ENCODE peak calls at places on chromosomes 13 and 19, in seven cellular contexts. One of them, this sample, is unnamed.

GRCh38 chr13:93226623-93227279 is at the start of gene GPC6:
- DNase-seq in OCI-LY7: no peak
- DNase-seq in right lobe of liver: peak
- DNase-seq in cardiac fibroblast: peak
- DNase-seq in left ventricle myocardium inferior: no peak
- DNase-seq in mucosa of descending colon: no peak
- DNase-seq in heart left ventricle: no peak
- DNase-seq in this sample: peak

GRCh38 chr13:66660013-66660804 is 569.9 kb downstream of the PCDH9 start:
- DNase-seq in OCI-LY7: peak
- DNase-seq in mucosa of descending colon: no peak
- DNase-seq in right lobe of liver: no peak
- DNase-seq in heart left ventricle: no peak
- DNase-seq in cardiac fibroblast: peak
- DNase-seq in left ventricle myocardium inferior: no peak
- DNase-seq in this sample: no peak

GRCh38 chr13:40485611-40486517 is 180.6 kb downstream of the FOXO1 start:
- DNase-seq in right lobe of liver: no peak
- DNase-seq in mucosa of descending colon: no peak
- DNase-seq in left ventricle myocardium inferior: no peak
- DNase-seq in heart left ventricle: no peak
- DNase-seq in OCI-LY7: peak
- DNase-seq in cardiac fibroblast: no peak
- DNase-seq in this sample: no peak

GRCh38 chr13:79935121-79935520 is 405.8 kb downstream of the SPRY2 start:
- DNase-seq in cardiac fibroblast: no peak
- DNase-seq in mucosa of descending colon: no peak
- DNase-seq in OCI-LY7: no peak
- DNase-seq in left ventricle myocardium inferior: no peak
- DNase-seq in right lobe of liver: no peak
- DNase-seq in heart left ventricle: no peak
- DNase-seq in this sample: no peak

GRCh38 chr13:100490692-100491091 is 97.9 kb downstream of the GGACT start:
- DNase-seq in left ventricle myocardium inferior: no peak
- DNase-seq in heart left ventricle: no peak
- DNase-seq in right lobe of liver: no peak
- DNase-seq in cardiac fibroblast: no peak
- DNase-seq in mucosa of descending colon: no peak
- DNase-seq in OCI-LY7: no peak
- DNase-seq in this sample: no peak

GRCh38 chr19:53545271-53546065 is 7.5 kb downstream of the ZNF331 start:
- DNase-seq in left ventricle myocardium inferior: no peak
- DNase-seq in heart left ventricle: no peak
- DNase-seq in cardiac fibroblast: peak
- DNase-seq in right lobe of liver: no peak
- DNase-seq in mucosa of descending colon: no peak
- DNase-seq in OCI-LY7: no peak
- DNase-seq in this sample: no peak

GRCh38 chr13:21212138-21212775 is 35.8 kb downstream of the MRPL57 start:
- DNase-seq in cardiac fibroblast: no peak
- DNase-seq in heart left ventricle: no peak
- DNase-seq in left ventricle myocardium inferior: no peak
- DNase-seq in mucosa of descending colon: no peak
- DNase-seq in OCI-LY7: no peak
- DNase-seq in right lobe of liver: no peak
- DNase-seq in this sample: no peak

GRCh38 chr19:35268546-35269424 is at the start of gene USF2:
- DNase-seq in left ventricle myocardium inferior: peak
- DNase-seq in OCI-LY7: peak
- DNase-seq in mucosa of descending colon: peak
- DNase-seq in cardiac fibroblast: peak
- DNase-seq in heart left ventricle: peak
- DNase-seq in right lobe of liver: peak
- DNase-seq in this sample: peak

GRCh38 chr19:16315825-16316505 is 8.7 kb upstream of the KLF2 start:
- DNase-seq in mucosa of descending colon: no peak
- DNase-seq in right lobe of liver: no peak
- DNase-seq in heart left ventricle: peak
- DNase-seq in OCI-LY7: no peak
- DNase-seq in cardiac fibroblast: peak
- DNase-seq in left ventricle myocardium inferior: peak
- DNase-seq in this sample: peak

GRCh38 chr19:23560051-23560450 is 127.0 kb downstream of the ZNF675 start:
- DNase-seq in OCI-LY7: no peak
- DNase-seq in heart left ventricle: no peak
- DNase-seq in cardiac fibroblast: no peak
- DNase-seq in right lobe of liver: no peak
- DNase-seq in mucosa of descending colon: no peak
- DNase-seq in left ventricle myocardium inferior: no peak
- DNase-seq in this sample: no peak

GRCh38 chr13:81738364-81738763 is 1397.4 kb upstream of the SPRY2 start:
- DNase-seq in mucosa of descending colon: no peak
- DNase-seq in OCI-LY7: no peak
- DNase-seq in heart left ventricle: no peak
- DNase-seq in left ventricle myocardium inferior: no peak
- DNase-seq in cardiac fibroblast: no peak
- DNase-seq in right lobe of liver: no peak
- DNase-seq in this sample: no peak

GRCh38 chr13:41674246-41674645 is 216.9 kb downstream of the RGCC start:
- DNase-seq in left ventricle myocardium inferior: no peak
- DNase-seq in right lobe of liver: no peak
- DNase-seq in OCI-LY7: no peak
- DNase-seq in heart left ventricle: no peak
- DNase-seq in mucosa of descending colon: no peak
- DNase-seq in cardiac fibroblast: no peak
- DNase-seq in this sample: no peak

GRCh38 chr13:54092686-54093085 is 1064.1 kb downstream of the OLFM4 start:
- DNase-seq in mucosa of descending colon: no peak
- DNase-seq in right lobe of liver: no peak
- DNase-seq in cardiac fibroblast: no peak
- DNase-seq in OCI-LY7: no peak
- DNase-seq in heart left ventricle: no peak
- DNase-seq in left ventricle myocardium inferior: no peak
- DNase-seq in this sample: no peak

GRCh38 chr13:98878421-98879126 is 99.3 kb downstream of the DOCK9 start:
- DNase-seq in OCI-LY7: no peak
- DNase-seq in cardiac fibroblast: no peak
- DNase-seq in heart left ventricle: no peak
- DNase-seq in mucosa of descending colon: no peak
- DNase-seq in left ventricle myocardium inferior: no peak
- DNase-seq in right lobe of liver: no peak
- DNase-seq in this sample: no peak

GRCh38 chr19:10288662-10289166 is 1.0 kb upstream of the ICAM5 start:
- DNase-seq in mucosa of descending colon: peak
- DNase-seq in left ventricle myocardium inferior: no peak
- DNase-seq in heart left ventricle: no peak
- DNase-seq in right lobe of liver: peak
- DNase-seq in OCI-LY7: peak
- DNase-seq in cardiac fibroblast: no peak
- DNase-seq in this sample: peak

GRCh38 chr19:47097396-47098217 is 16.0 kb downstream of the ZC3H4 start:
- DNase-seq in right lobe of liver: no peak
- DNase-seq in mucosa of descending colon: peak
- DNase-seq in heart left ventricle: peak
- DNase-seq in left ventricle myocardium inferior: peak
- DNase-seq in cardiac fibroblast: no peak
- DNase-seq in OCI-LY7: no peak
- DNase-seq in this sample: peak

GRCh38 chr19:14434543-14435319 is 1.6 kb downstream of the PKN1 start:
- DNase-seq in heart left ventricle: peak
- DNase-seq in mucosa of descending colon: peak
- DNase-seq in cardiac fibroblast: peak
- DNase-seq in OCI-LY7: no peak
- DNase-seq in left ventricle myocardium inferior: peak
- DNase-seq in right lobe of liver: peak
- DNase-seq in this sample: peak

GRCh38 chr13:23656637-23657036 is 86.4 kb downstream of the TNFRSF19 start:
- DNase-seq in OCI-LY7: no peak
- DNase-seq in cardiac fibroblast: peak
- DNase-seq in mucosa of descending colon: no peak
- DNase-seq in left ventricle myocardium inferior: no peak
- DNase-seq in heart left ventricle: peak
- DNase-seq in right lobe of liver: no peak
- DNase-seq in this sample: no peak

GRCh38 chr19:35671818-35672217 is 5.5 kb downstream of the UPK1A start:
- DNase-seq in mucosa of descending colon: no peak
- DNase-seq in OCI-LY7: no peak
- DNase-seq in left ventricle myocardium inferior: no peak
- DNase-seq in heart left ventricle: no peak
- DNase-seq in cardiac fibroblast: peak
- DNase-seq in right lobe of liver: no peak
- DNase-seq in this sample: no peak

GRCh38 chr13:110109910-110110309 is 197.0 kb downstream of the COL4A1 start:
- DNase-seq in left ventricle myocardium inferior: peak
- DNase-seq in heart left ventricle: peak
- DNase-seq in OCI-LY7: no peak
- DNase-seq in right lobe of liver: no peak
- DNase-seq in mucosa of descending colon: peak
- DNase-seq in cardiac fibroblast: peak
- DNase-seq in this sample: peak

GRCh38 chr19:17678836-17679235 is 9.3 kb downstream of the UNC13A start:
- DNase-seq in mucosa of descending colon: no peak
- DNase-seq in right lobe of liver: no peak
- DNase-seq in cardiac fibroblast: no peak
- DNase-seq in left ventricle myocardium inferior: no peak
- DNase-seq in OCI-LY7: no peak
- DNase-seq in heart left ventricle: no peak
- DNase-seq in this sample: no peak

GRCh38 chr19:17679526-17680234 is 8.5 kb downstream of the UNC13A start:
- DNase-seq in mucosa of descending colon: no peak
- DNase-seq in left ventricle myocardium inferior: no peak
- DNase-seq in right lobe of liver: no peak
- DNase-seq in cardiac fibroblast: no peak
- DNase-seq in OCI-LY7: no peak
- DNase-seq in heart left ventricle: no peak
- DNase-seq in this sample: no peak

GRCh38 chr19:17681505-17682125 is 6.5 kb downstream of the UNC13A start:
- DNase-seq in cardiac fibroblast: peak
- DNase-seq in left ventricle myocardium inferior: peak
- DNase-seq in heart left ventricle: peak
- DNase-seq in right lobe of liver: peak
- DNase-seq in OCI-LY7: peak
- DNase-seq in mucosa of descending colon: no peak
- DNase-seq in this sample: peak

GRCh38 chr19:17682273-17682672 is 5.9 kb downstream of the UNC13A start:
- DNase-seq in right lobe of liver: no peak
- DNase-seq in left ventricle myocardium inferior: no peak
- DNase-seq in mucosa of descending colon: no peak
- DNase-seq in cardiac fibroblast: no peak
- DNase-seq in OCI-LY7: no peak
- DNase-seq in heart left ventricle: no peak
- DNase-seq in this sample: no peak

DNA sequence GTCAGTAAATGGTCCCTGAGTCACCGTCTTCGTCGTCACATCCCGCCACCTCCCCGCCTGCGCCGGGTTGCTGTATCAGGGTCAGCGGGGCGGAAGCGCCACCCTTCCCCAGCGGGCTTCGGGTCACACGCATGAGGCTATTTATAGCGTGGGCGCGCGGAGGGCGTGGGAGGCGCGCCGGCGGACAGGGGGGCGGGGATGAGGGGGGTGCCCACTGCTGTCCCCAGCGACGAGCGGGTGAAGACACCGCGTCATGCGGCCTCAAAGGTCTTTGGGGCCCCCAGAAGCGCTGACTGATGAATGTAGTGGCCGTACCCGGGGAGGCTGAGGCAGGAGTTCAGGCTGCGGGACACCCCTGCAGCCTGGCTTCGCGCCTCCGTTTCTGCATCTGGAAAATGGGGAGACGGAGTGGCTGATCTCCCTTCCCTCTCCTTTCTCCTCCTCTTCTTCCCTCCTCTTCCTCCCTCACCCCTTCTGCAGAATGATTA is 7.9 kb downstream of the UNC13A start:
- DNase-seq in left ventricle myocardium inferior: peak
- DNase-seq in mucosa of descending colon: peak
- DNase-seq in OCI-LY7: peak
- DNase-seq in right lobe of liver: peak
- DNase-seq in cardiac fibroblast: peak
- DNase-seq in heart left ventricle: peak
- DNase-seq in this sample: peak
- TF ChIP-seq CTCF in left ventricle myocardium inferior: no peak
- TF ChIP-seq CTCF in mucosa of descending colon: no peak
- TF ChIP-seq CTCF in OCI-LY7: no peak
- TF ChIP-seq CTCF in right lobe of liver: no peak
- TF ChIP-seq CTCF in cardiac fibroblast: no peak
- TF ChIP-seq CTCF in heart left ventricle: no peak
- TF ChIP-seq CTCF in this sample: no peak

GRCh38 chr19:5026706-5027273 is 57.9 kb downstream of the KDM4B start:
- DNase-seq in cardiac fibroblast: peak
- DNase-seq in OCI-LY7: no peak
- DNase-seq in left ventricle myocardium inferior: no peak
- DNase-seq in heart left ventricle: no peak
- DNase-seq in mucosa of descending colon: no peak
- DNase-seq in right lobe of liver: no peak
- DNase-seq in this sample: no peak
- TF ChIP-seq CTCF in cardiac fibroblast: peak
- TF ChIP-seq CTCF in OCI-LY7: peak
- TF ChIP-seq CTCF in left ventricle myocardium inferior: no peak
- TF ChIP-seq CTCF in heart left ventricle: no peak
- TF ChIP-seq CTCF in mucosa of descending colon: no peak
- TF ChIP-seq CTCF in right lobe of liver: no peak
- TF ChIP-seq CTCF in this sample: no peak

DNA sequence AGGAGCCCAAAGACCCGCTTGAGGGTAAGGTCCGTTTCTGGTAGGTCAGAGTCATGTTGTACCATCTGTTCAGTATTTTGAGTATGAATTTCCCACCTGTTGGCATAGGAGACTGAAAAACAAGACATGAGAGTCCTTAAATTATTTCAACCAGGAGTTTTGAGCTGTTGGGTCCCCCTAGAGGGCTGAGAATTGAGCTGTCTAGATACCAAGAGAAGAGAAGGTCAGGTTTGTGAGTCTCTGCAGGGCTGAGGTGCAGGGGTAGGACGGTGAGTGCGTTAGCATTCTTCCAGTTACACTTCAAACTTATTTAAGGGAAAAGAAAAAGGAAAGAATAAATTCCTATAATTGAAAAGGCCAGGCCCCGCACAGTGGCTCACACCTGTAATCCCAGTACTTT is 5.0 kb downstream of the CBLC start:
- DNase-seq in heart left ventricle: no peak
- DNase-seq in left ventricle myocardium inferior: no peak
- DNase-seq in right lobe of liver: no peak
- DNase-seq in mucosa of descending colon: no peak
- DNase-seq in OCI-LY7: no peak
- DNase-seq in cardiac fibroblast: no peak
- DNase-seq in this sample: no peak
- TF ChIP-seq CTCF in heart left ventricle: no peak
- TF ChIP-seq CTCF in left ventricle myocardium inferior: no peak
- TF ChIP-seq CTCF in right lobe of liver: no peak
- TF ChIP-seq CTCF in mucosa of descending colon: no peak
- TF ChIP-seq CTCF in OCI-LY7: peak
- TF ChIP-seq CTCF in cardiac fibroblast: peak
- TF ChIP-seq CTCF in this sample: no peak

DNA sequence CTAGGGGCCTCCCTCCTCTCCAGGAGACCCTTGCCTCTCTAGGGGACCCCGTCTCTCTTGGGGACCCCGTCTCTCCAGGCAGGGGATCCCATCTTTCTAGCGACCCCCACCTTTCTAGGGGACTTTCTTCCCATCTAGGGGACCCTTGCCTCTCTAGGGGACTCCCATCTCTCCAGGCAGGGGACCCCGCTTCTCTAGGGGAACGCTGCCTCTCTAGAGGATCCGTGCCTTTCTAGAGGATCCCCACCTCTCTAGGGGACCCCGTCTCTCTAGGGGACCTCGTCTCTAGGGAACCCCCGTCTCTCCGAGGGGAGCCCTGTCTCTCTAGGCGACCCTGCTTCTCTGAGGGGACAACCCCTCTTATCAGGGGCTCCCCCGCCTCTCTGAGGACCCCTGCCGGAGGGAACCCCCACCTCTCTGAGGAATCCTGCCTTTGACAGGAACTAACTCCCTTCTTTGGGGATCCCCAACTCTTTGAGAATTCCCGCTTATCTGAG is 19.1 kb upstream of the GATAD2A start:
- DNase-seq in cardiac fibroblast: no peak
- DNase-seq in left ventricle myocardium inferior: no peak
- DNase-seq in heart left ventricle: no peak
- DNase-seq in mucosa of descending colon: peak
- DNase-seq in right lobe of liver: no peak
- DNase-seq in OCI-LY7: no peak
- DNase-seq in this sample: no peak
- TF ChIP-seq CTCF in cardiac fibroblast: peak
- TF ChIP-seq CTCF in left ventricle myocardium inferior: no peak
- TF ChIP-seq CTCF in heart left ventricle: no peak
- TF ChIP-seq CTCF in mucosa of descending colon: no peak
- TF ChIP-seq CTCF in right lobe of liver: no peak
- TF ChIP-seq CTCF in OCI-LY7: peak
- TF ChIP-seq CTCF in this sample: no peak

This sample was measured in colonic mucosa.